ENCODE peak calls at places on chromosomes 1 and 21, in four cellular contexts. X is fibroblast of lung, S is heart left ventricle, I is foreskin fibroblast. G is an unnamed sample.

GRCh38 chr1:156602557-156602993 is 1.3 kb upstream of the GPATCH4 start:
- DNase-seq in S (no peak), I (no peak), X (no peak), G (peak)

GRCh38 chr1:182615468-182616129 is 11.4 kb upstream of the RGS16 start:
- DNase-seq in I (no peak), S (peak), X (peak), G (peak)

GRCh38 chr1:205527931-205528330 is 23.5 kb downstream of the CDK18 start:
- DNase-seq in I (no peak), S (no peak), X (no peak), G (no peak)

GRCh38 chr1:156951371-156951770 is 30.9 kb downstream of the LRRC71 start:
- DNase-seq in S (no peak), I (no peak), X (no peak), G (no peak)

GRCh38 chr21:45302082-45303061 is 14.7 kb upstream of the POFUT2 start:
- DNase-seq in I (no peak), X (peak), S (peak), G (peak)

GRCh38 chr1:215001419-215002021 is 81.0 kb upstream of the KCNK2 start:
- DNase-seq in S (no peak), X (no peak), I (no peak), G (no peak)

GRCh38 chr1:16023050-16023653 is 1.3 kb downstream of the CLCNKA start:
- DNase-seq in I (no peak), X (no peak), S (no peak), G (no peak)

GRCh38 chr1:115454835-115455511 is 116.9 kb upstream of the NGF start:
- DNase-seq in I (peak), X (peak), S (peak), G (peak)

GRCh38 chr1:153353226-153353947 is 4.3 kb upstream of the S100A9 start:
- DNase-seq in S (no peak), X (peak), I (no peak), G (peak)

GRCh38 chr1:89547563-89548485 is 23.2 kb downstream of the LRRC8B start:
- DNase-seq in S (no peak), X (peak), I (peak), G (peak)

GRCh38 chr1:110211503-110212164 is 1.5 kb downstream of the KCNC4 start:
- DNase-seq in S (no peak), X (no peak), I (no peak), G (no peak)

GRCh38 chr1:69693921-69694320 is 126.2 kb downstream of the LRRC7 start:
- DNase-seq in S (no peak), X (no peak), I (no peak), G (no peak)

GRCh38 chr1:15559189-15559815 is 25.5 kb downstream of the AGMAT start:
- DNase-seq in I (no peak), S (no peak), X (no peak), G (no peak)

GRCh38 chr1:153251988-153252387 is 7.5 kb upstream of the LORICRIN start:
- DNase-seq in I (no peak), S (no peak), X (no peak), G (no peak)

DNA sequence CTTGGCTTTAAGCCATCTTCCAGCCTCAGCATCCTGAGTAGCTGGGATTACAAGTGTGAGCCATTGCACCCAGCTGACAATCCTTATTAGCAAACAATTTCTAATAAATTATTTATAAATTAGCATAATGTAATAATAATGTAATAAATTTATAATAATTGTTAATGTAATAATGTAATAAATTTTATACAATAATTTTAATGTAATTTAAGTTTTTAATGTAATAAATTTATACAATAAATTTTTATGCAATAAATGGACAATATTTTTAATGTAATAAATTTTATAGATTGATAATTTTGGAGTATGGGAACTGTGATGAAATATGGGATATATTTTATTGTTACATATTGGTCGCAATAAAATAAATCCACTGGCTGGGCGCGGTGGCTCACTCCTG is 1457.5 kb downstream of the KCNT2 start:
- DNase-seq in X (no peak), S (no peak), I (no peak), G (no peak)
- H3K4me3 ChIP-seq in X (no peak), S (no peak), I (no peak), G (no peak)

GRCh38 chr1:222420621-222421020 is 127.3 kb downstream of the HHIPL2 start:
- DNase-seq in S (no peak), I (no peak), X (no peak), G (no peak)

DNA sequence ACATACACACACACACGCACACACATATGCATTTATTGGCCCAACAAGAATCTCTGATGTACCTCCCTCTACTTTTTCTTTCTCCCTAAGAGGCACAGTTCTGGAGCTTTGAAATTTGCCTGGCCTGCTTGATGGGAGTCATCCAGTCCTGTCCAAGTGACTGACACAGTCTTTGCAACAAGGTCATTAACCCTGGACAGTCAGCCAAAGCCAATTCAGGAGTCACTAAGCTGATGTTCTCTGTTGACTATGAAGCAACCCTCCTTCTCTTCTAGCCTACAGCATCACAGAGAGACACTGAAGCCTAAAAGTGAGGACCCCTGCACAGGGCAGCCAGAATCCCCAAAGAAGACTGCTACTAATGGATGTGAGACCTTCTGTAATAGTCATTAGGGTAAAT is 123.1 kb downstream of the HHIPL2 start:
- DNase-seq in S (no peak), X (no peak), I (no peak), G (no peak)
- H3K4me3 ChIP-seq in S (no peak), X (no peak), I (no peak), G (no peak)

GRCh38 chr1:23598424-23598823 is 39.1 kb upstream of the ID3 start:
- DNase-seq in I (no peak), X (no peak), S (no peak), G (no peak)

GRCh38 chr1:23600283-23600682 is 41.0 kb upstream of the ID3 start:
- DNase-seq in I (no peak), X (no peak), S (no peak), G (no peak)

GRCh38 chr1:23599125-23599524 is 39.8 kb upstream of the ID3 start:
- DNase-seq in I (no peak), X (no peak), S (no peak), G (no peak)

GRCh38 chr1:23601968-23602876 is 42.9 kb upstream of the ID3 start:
- DNase-seq in X (no peak), S (no peak), I (no peak), G (no peak)

GRCh38 chr1:23601104-23601967 is 42.0 kb upstream of the ID3 start:
- DNase-seq in I (no peak), S (no peak), X (no peak), G (no peak)
- H3K4me3 ChIP-seq in I (no peak), S (no peak), X (no peak), G (no peak)

DNA sequence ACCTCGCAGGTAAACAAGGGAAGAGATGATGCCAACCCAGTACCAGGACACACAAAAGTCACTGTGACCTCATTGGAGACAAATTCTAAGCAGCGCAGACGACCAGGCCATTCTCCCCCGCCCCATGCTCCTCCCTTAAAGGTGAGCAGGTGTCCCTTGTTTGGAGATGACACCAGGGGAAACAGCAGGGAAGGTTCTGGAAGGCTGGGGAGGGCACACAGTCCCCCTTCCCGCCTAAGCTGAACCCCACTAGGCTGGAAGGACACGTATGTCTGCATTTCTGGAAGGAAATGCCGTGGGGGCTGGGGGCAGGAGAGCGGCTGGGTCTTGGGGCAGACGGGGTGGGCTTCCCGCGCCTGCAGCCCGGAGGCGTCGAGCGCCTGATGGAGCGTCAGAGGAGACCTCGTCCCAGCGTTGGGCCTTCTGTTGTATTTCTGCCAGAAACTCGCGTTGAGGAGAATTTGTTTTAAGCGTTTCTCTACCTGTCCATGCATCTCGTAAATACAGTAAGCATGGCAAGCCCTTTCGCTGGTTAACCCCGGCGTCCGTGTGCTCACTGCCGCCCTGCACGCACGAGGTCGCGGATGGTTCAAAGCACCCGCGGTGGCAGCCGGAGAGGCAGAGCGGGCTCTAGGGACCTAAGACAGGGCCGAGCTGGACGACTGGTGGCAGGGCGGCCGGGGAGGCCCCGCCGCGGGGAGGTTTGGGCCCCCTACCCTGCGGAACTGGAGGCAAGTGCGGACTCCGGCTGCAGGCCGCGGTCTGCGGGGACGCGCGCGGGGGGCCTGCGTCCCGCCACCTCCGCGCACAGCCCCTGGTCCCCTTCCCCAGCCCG is 1.2 kb upstream of the LHX4 start:
- DNase-seq in I (no peak), X (no peak), S (no peak), G (no peak)
- H3K4me3 ChIP-seq in I (peak), X (no peak), S (peak), G (peak)

DNA sequence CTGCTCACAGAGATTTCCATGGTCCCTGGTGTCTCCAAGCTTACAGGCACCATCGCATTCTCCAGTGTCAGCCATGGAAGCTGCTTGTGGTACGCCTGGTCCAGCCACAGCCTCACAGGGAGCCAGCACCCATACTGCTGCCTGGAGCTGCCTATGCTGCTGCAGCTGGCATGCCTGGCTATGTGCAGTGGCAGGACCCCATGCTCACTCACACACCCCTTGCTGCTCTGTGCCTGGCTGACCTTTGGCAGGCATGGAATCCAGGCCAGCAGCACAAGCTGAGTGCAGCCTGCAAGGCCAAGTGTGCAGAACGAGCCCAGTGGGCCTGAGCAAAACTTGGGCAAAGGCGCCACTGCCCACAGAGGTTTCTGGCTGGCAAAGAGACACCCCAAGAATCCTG is 26.4 kb upstream of the DENND1B start:
- DNase-seq in S (no peak), I (no peak), X (no peak), G (no peak)
- H3K4me3 ChIP-seq in S (no peak), I (no peak), X (no peak), G (no peak)

G was measured in choroid plexus epithelial cell.